ENCODE peak calls at places on chromosome 7, in ten cellular contexts. B is uterus, N is cardiac muscle cell, R is MM.1S, I is ovary, M is Panc1, P is hepatocyte, E is stomach, S is heart right ventricle, Q is tibial nerve. D is an unnamed sample. For H3K9me3, the result is how much of the 10 kb centered on the place peaks cover.

GRCh38 chr7:77348371-77348813 is 67.8 kb downstream of the GSAP start:
- DNase-seq in S (peak), N (peak), Q (no peak), E (peak), P (no peak), R (no peak), M (no peak), B (peak), I (no peak), D (peak)

GRCh38 chr7:128161466-128162125 is 79.5 kb upstream of the LEP start:
- DNase-seq in R (no peak), Q (no peak), B (no peak), E (no peak), S (no peak), I (no peak), P (no peak), M (no peak), N (no peak), D (no peak)

GRCh38 chr7:22485189-22485588 is 14.8 kb downstream of the STEAP1B start:
- DNase-seq in Q (no peak), M (no peak), P (no peak), R (no peak), I (no peak), S (no peak), B (no peak), N (peak), E (no peak), D (no peak)

GRCh38 chr7:107659666-107660065 is 962 bp upstream of the SLC26A4 start:
- DNase-seq in B (no peak), M (peak), E (no peak), R (no peak), I (no peak), Q (no peak), P (no peak), S (no peak), N (peak), D (peak)

GRCh38 chr7:26638140-26638539 is 226.2 kb downstream of the SKAP2 start:
- DNase-seq in B (no peak), P (no peak), I (no peak), Q (no peak), M (no peak), R (no peak), N (no peak), E (no peak), S (no peak), D (no peak)

GRCh38 chr7:1087952-1088920 is at the start of gene GPER1:
- DNase-seq in Q (peak), R (no peak), N (peak), P (peak), E (peak), M (no peak), I (peak), S (peak), B (peak), D (no peak)

GRCh38 chr7:803243-803635 is 29.0 kb upstream of the SUN1 start:
- DNase-seq in M (no peak), I (no peak), E (no peak), R (no peak), N (no peak), B (no peak), S (no peak), Q (no peak), P (no peak), D (no peak)

GRCh38 chr7:123770378-123770777 is 21.6 kb upstream of the WASL start:
- DNase-seq in M (no peak), Q (no peak), I (no peak), E (no peak), S (no peak), P (no peak), N (peak), B (no peak), R (no peak), D (no peak)

GRCh38 chr7:106793015-106793651 is 71.9 kb upstream of the PIK3CG start:
- DNase-seq in B (no peak), M (no peak), E (no peak), Q (no peak), R (peak), P (peak), I (no peak), N (peak), S (no peak), D (no peak)

GRCh38 chr7:1676550-1677071 is 6.5 kb downstream of the ELFN1 start:
- DNase-seq in Q (no peak), M (no peak), I (no peak), N (no peak), E (peak), P (no peak), S (no peak), R (no peak), B (no peak), D (no peak)

GRCh38 chr7:26513948-26514347 is 222.3 kb downstream of the SNX10 start:
- DNase-seq in E (no peak), M (no peak), N (no peak), R (no peak), S (no peak), Q (no peak), P (no peak), I (no peak), B (no peak), D (no peak)

GRCh38 chr7:19919156-19920085 is 146.0 kb upstream of the TMEM196 start:
- DNase-seq in B (no peak), Q (no peak), E (no peak), P (peak), I (no peak), R (no peak), N (peak), S (no peak), M (no peak), D (no peak)

GRCh38 chr7:150976529-150977381 is 1.4 kb downstream of the KCNH2 start:
- DNase-seq in I (no peak), Q (no peak), P (no peak), N (no peak), R (no peak), S (peak), B (peak), E (no peak), M (no peak), D (no peak)

DNA sequence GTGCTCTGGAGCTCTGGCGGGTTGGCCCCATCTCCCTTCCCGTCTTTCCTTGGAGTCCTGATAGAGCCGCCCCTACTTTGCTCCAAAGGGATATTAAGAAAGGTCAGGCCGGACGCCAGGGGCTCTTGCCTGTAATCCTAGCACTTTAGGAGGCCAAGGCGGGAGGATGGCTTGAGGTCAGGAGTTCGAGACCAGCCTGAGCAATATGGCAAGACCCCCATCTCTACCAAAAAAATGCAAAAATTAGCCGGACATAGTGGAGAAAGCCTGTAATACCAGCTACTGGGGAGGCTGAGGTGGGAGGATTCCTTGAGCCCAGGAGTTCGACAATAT is 313 bp upstream of the MLXIPL start:
- DNase-seq in S (no peak), B (no peak), P (no peak), I (no peak), E (no peak), Q (no peak), M (no peak), R (no peak), N (no peak), D (no peak)
- H3K4me3 ChIP-seq in S (peak), B (no peak), P (no peak), I (no peak), E (peak), Q (no peak), M (peak), R (no peak), N (no peak), D (no peak)

GRCh38 chr7:101373812-101374612 is 11.3 kb downstream of the COL26A1 start:
- DNase-seq in Q (no peak), I (no peak), E (no peak), B (no peak), R (no peak), S (no peak), P (peak), N (no peak), M (no peak), D (no peak)

GRCh38 chr7:101377189-101377736 is 14.6 kb downstream of the COL26A1 start:
- DNase-seq in E (no peak), R (no peak), N (no peak), I (no peak), M (no peak), Q (no peak), P (no peak), S (no peak), B (no peak), D (no peak)

GRCh38 chr7:101378808-101379207 is 16.1 kb downstream of the COL26A1 start:
- DNase-seq in P (no peak), S (peak), I (no peak), Q (no peak), R (no peak), B (no peak), M (no peak), N (peak), E (no peak), D (no peak)

GRCh38 chr7:101370836-101371235 is 8.2 kb downstream of the COL26A1 start:
- DNase-seq in N (no peak), Q (no peak), I (no peak), B (no peak), E (no peak), P (no peak), M (no peak), S (no peak), R (no peak), D (no peak)

DNA sequence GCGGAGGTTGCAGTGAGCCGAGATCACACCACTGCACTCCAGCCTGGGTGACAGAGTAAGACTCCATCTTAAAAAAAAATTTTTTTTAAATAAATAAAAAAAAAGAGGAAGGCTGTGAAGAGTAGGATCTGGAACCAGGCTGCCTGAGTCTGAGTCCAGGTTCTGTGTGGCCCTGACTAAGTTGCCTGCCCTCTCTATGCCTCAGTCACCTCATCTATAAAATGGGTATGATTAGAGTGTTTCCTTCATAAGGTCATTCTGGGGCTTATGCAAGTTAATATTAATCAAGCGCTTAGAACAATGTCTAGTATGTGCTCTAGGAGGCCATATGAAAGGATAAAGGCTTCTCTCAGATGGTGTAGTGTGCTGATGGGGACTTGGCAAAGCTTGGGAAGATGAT is 12.3 kb downstream of the COL26A1 start:
- DNase-seq in E (no peak), P (no peak), M (no peak), B (no peak), I (no peak), Q (no peak), R (no peak), S (no peak), N (no peak), D (no peak)
- TF ChIP-seq CTCF in E (no peak), P (no peak), M (no peak), B (no peak), I (no peak), Q (no peak), R (no peak), S (no peak), N (no peak), D (no peak)

GRCh38 chr7:158191671-158192070 is 396.0 kb downstream of the PTPRN2 start:
- DNase-seq in N (no peak), Q (no peak), E (no peak), B (no peak), M (no peak), P (no peak), S (no peak), R (no peak), I (no peak), D (no peak)
- H3K9me3 ChIP-seq in N (under half), Q (under half), E (under half), B (under half), M (under half), P (under half), S (under half), R (under half), I (under half), D (half or more)

GRCh38 chr7:137454169-137455166 is 110.9 kb upstream of the PTN start:
- DNase-seq in I (peak), N (peak), M (peak), Q (no peak), P (peak), R (peak), B (peak), E (no peak), S (no peak), D (peak)
- H3K4me3 ChIP-seq in I (no peak), N (peak), M (no peak), Q (no peak), P (no peak), R (no peak), B (no peak), E (no peak), S (peak), D (peak)